ENCODE peak calls at places on chromosome 4, in four cellular contexts. T is skeletal muscle cell, X is osteocyte, U is D341Med. A is an unnamed sample.

GRCh38 chr4:29423836-29424721 is 1296.1 kb upstream of the PCDH7 start:
- DNase-seq in T (peak; percentile 93), X (no peak), U (no peak), A (no peak)

GRCh38 chr4:185597532-185598188 is 62.4 kb upstream of the PDLIM3 start:
- DNase-seq in T (peak; percentile 43), X (no peak), U (peak; percentile 78), A (peak; percentile 87)

GRCh38 chr4:154009191-154009590 is 220.3 kb upstream of the SFRP2 start:
- DNase-seq in T (peak; percentile 61), X (no peak), U (no peak), A (no peak)

GRCh38 chr4:183172881-183173280 is 73.8 kb downstream of the WWC2 start:
- DNase-seq in T (no peak), X (no peak), U (no peak), A (no peak)

GRCh38 chr4:17535906-17536305 is 20.9 kb downstream of the CLRN2 start:
- DNase-seq in T (no peak), X (no peak), U (no peak), A (no peak)

GRCh38 chr4:23889814-23890269 is at the start of gene PPARGC1A:
- DNase-seq in T (no peak), X (no peak), U (no peak), A (peak; percentile 66)

GRCh38 chr4:8725845-8726244 is 133.3 kb downstream of the CPZ start:
- DNase-seq in T (no peak), X (peak; percentile 68), U (no peak), A (peak; percentile 28)

GRCh38 chr4:726235-726787 is 20.7 kb downstream of the PCGF3 start:
- DNase-seq in T (no peak), X (no peak), U (no peak), A (no peak)

GRCh38 chr4:26252349-26252748 is 68.5 kb upstream of the RBPJ start:
- DNase-seq in T (no peak), X (no peak), U (no peak), A (no peak)

GRCh38 chr4:26330186-26330787 is 9.5 kb downstream of the RBPJ start:
- DNase-seq in T (no peak), X (no peak), U (peak; percentile 46), A (no peak)

GRCh38 chr4:184268574-184269160 is 51.0 kb upstream of the ENPP6 start:
- DNase-seq in T (no peak), X (no peak), U (no peak), A (no peak)

GRCh38 chr4:14810568-14810967 is 191.7 kb upstream of the CPEB2 start:
- DNase-seq in T (no peak), X (no peak), U (no peak), A (no peak)

GRCh38 chr4:95701500-95701899 is 138.4 kb upstream of the PDHA2 start:
- DNase-seq in T (peak; percentile 4), X (no peak), U (no peak), A (no peak)

GRCh38 chr4:182255421-182256190 is 12.4 kb downstream of the TENM3 start:
- DNase-seq in T (no peak), X (no peak), U (no peak), A (no peak)

GRCh38 chr4:25817059-25817681 is 45.6 kb downstream of the SEL1L3 start:
- DNase-seq in T (peak; percentile 51), X (no peak), U (no peak), A (no peak)

GRCh38 chr4:182192511-182193181 is 50.6 kb upstream of the TENM3 start:
- DNase-seq in T (peak; percentile 64), X (no peak), U (no peak), A (no peak)

GRCh38 chr4:134202557-134202956 is 968 bp upstream of the PABPC4L start:
- DNase-seq in T (no peak), X (no peak), U (no peak), A (no peak)

GRCh38 chr4:98318521-98318920 is 57.3 kb downstream of the RAP1GDS1 start:
- DNase-seq in T (no peak), X (no peak), U (no peak), A (no peak)

GRCh38 chr4:83535520-83535944 is 376 bp upstream of the GPAT3 start:
- DNase-seq in T (peak; percentile 54), X (no peak), U (peak; percentile 61), A (peak; percentile 59)

GRCh38 chr4:129455462-129455861 is 359.5 kb downstream of the C4orf33 start:
- DNase-seq in T (no peak), X (no peak), U (peak; percentile 59), A (no peak)

GRCh38 chr4:110518889-110519490 is 43.0 kb downstream of the ENPEP start:
- DNase-seq in T (no peak), X (no peak), U (peak; percentile 35), A (no peak)

GRCh38 chr4:83217721-83218522 is 66.7 kb downstream of the COQ2 start:
- DNase-seq in T (no peak), X (peak; percentile 42), U (no peak), A (no peak)

GRCh38 chr4:120870279-120870673 is 52.2 kb downstream of the PRDM5 start:
- DNase-seq in T (no peak), X (no peak), U (peak; percentile 29), A (no peak)

GRCh38 chr4:86448891-86449290 is 89.0 kb upstream of the MAPK10 start:
- DNase-seq in T (no peak), X (no peak), U (no peak), A (no peak)